ENCODE peak calls at places on chromosomes 6 and 20, in five cellular contexts. One of them, this sample, is unnamed. For H3K4me1, the result is how much of the 10 kb centered on the place peaks cover.

GRCh38 chr20:23147964-23148720 is 62.0 kb upstream of the CD93 start:
- DNase-seq in stomach: peak
- DNase-seq in adrenal gland: peak
- DNase-seq in heart left ventricle: no peak
- DNase-seq in ovary: no peak
- DNase-seq in this sample: no peak

GRCh38 chr6:159981591-159982245 is 12.8 kb downstream of the IGF2R start:
- DNase-seq in stomach: peak
- DNase-seq in adrenal gland: peak
- DNase-seq in heart left ventricle: no peak
- DNase-seq in ovary: no peak
- DNase-seq in this sample: peak

GRCh38 chr20:52103469-52103910 is 88.1 kb downstream of the ZFP64 start:
- DNase-seq in stomach: no peak
- DNase-seq in adrenal gland: no peak
- DNase-seq in heart left ventricle: no peak
- DNase-seq in ovary: no peak
- DNase-seq in this sample: no peak

GRCh38 chr6:35728663-35729348 is 8.0 kb upstream of the ARMC12 start:
- DNase-seq in stomach: peak
- DNase-seq in adrenal gland: peak
- DNase-seq in heart left ventricle: peak
- DNase-seq in ovary: peak
- DNase-seq in this sample: peak

GRCh38 chr6:136188492-136188891 is 61.6 kb downstream of the MTFR2 start:
- DNase-seq in stomach: no peak
- DNase-seq in adrenal gland: no peak
- DNase-seq in heart left ventricle: no peak
- DNase-seq in ovary: no peak
- DNase-seq in this sample: no peak

GRCh38 chr20:1697592-1697991 is 40.0 kb upstream of the SIRPG start:
- DNase-seq in stomach: no peak
- DNase-seq in adrenal gland: no peak
- DNase-seq in heart left ventricle: no peak
- DNase-seq in ovary: no peak
- DNase-seq in this sample: no peak

GRCh38 chr20:48349673-48350072 is 478.1 kb downstream of the PREX1 start:
- DNase-seq in stomach: no peak
- DNase-seq in adrenal gland: no peak
- DNase-seq in heart left ventricle: no peak
- DNase-seq in ovary: no peak
- DNase-seq in this sample: no peak

GRCh38 chr6:93575495-93575894 is 156.1 kb upstream of the EPHA7 start:
- DNase-seq in stomach: no peak
- DNase-seq in adrenal gland: no peak
- DNase-seq in heart left ventricle: no peak
- DNase-seq in ovary: no peak
- DNase-seq in this sample: no peak

DNA sequence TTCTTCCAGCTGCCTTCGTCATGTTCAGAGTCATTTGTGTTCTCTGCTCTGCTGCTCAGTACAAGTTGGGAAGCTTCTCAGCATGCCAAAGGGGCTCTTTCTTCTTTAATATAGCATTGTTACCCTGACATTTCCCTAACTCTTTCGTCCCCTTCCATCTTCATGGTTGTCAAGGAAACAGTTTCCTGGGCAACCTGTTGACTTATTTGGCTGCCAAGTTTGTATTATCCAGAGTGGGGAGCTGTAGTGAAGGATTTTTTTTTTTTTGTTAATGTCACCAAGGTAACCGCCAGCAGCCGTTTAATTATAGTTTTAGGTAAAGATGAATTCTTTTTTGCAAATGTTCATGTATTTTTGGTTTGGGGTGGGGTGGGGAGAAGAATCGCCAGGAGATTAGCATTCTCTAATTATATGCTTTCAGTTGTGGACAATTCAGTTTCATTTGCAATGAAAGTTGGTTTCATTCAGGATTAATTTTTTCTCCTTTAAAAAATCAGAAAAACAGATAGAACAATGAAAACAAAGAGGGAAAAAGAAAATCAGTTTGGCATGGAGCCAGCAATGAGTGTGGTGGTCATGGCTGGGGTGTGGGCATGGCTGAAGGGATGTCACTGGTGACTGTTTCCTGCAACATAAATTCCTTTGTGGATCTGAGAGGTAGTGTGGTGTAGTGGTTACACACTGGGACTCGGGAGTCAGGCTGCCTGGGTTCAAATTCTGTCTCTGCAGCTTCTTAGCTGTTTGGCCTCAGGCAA is 73.0 kb upstream of the KCNG1 start:
- DNase-seq in stomach: no peak
- DNase-seq in adrenal gland: no peak
- DNase-seq in heart left ventricle: no peak
- DNase-seq in ovary: no peak
- DNase-seq in this sample: peak
- H3K4me1 ChIP-seq in stomach: under half
- H3K4me1 ChIP-seq in adrenal gland: under half
- H3K4me1 ChIP-seq in heart left ventricle: under half
- H3K4me1 ChIP-seq in ovary: under half
- H3K4me1 ChIP-seq in this sample: under half

GRCh38 chr20:17995967-17996819 is 27.4 kb downstream of the MGME1 start:
- DNase-seq in stomach: no peak
- DNase-seq in adrenal gland: peak
- DNase-seq in heart left ventricle: no peak
- DNase-seq in ovary: peak
- DNase-seq in this sample: peak
- TF ChIP-seq POLR2A in stomach: no peak
- TF ChIP-seq POLR2A in adrenal gland: no peak
- TF ChIP-seq POLR2A in heart left ventricle: no peak
- TF ChIP-seq POLR2A in ovary: no peak
- TF ChIP-seq POLR2A in this sample: no peak

GRCh38 chr6:117142145-117142544 is 123.2 kb upstream of the VGLL2 start:
- DNase-seq in stomach: no peak
- DNase-seq in adrenal gland: no peak
- DNase-seq in heart left ventricle: no peak
- DNase-seq in ovary: no peak
- DNase-seq in this sample: no peak

GRCh38 chr6:117138920-117139319 is 126.4 kb upstream of the VGLL2 start:
- DNase-seq in stomach: no peak
- DNase-seq in adrenal gland: no peak
- DNase-seq in heart left ventricle: no peak
- DNase-seq in ovary: no peak
- DNase-seq in this sample: no peak

GRCh38 chr6:117145940-117146339 is 119.4 kb upstream of the VGLL2 start:
- DNase-seq in stomach: no peak
- DNase-seq in adrenal gland: no peak
- DNase-seq in heart left ventricle: no peak
- DNase-seq in ovary: no peak
- DNase-seq in this sample: no peak

GRCh38 chr6:117143647-117144046 is 121.7 kb upstream of the VGLL2 start:
- DNase-seq in stomach: no peak
- DNase-seq in adrenal gland: no peak
- DNase-seq in heart left ventricle: no peak
- DNase-seq in ovary: no peak
- DNase-seq in this sample: no peak

DNA sequence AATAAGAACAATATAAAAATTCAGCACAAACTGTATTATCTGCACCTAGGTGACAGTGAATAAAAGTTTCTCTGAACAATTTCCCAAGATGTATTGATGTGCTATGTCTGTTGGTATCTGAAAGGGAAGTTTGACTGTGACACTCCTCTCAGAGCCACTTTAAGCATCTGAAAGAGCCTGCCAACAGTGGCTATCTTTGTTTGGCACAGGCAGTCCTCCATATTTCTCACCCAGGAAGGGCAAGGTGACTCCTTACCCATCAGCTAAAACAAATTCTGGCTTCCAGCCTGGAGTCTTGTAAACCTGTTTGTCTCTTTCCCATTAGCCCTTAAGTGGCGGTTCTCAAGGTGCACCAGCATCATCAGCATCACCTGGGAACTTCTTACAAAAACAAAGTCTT is 122.4 kb upstream of the VGLL2 start:
- DNase-seq in stomach: no peak
- DNase-seq in adrenal gland: no peak
- DNase-seq in heart left ventricle: no peak
- DNase-seq in ovary: no peak
- DNase-seq in this sample: no peak
- H3K4me1 ChIP-seq in stomach: under half
- H3K4me1 ChIP-seq in adrenal gland: under half
- H3K4me1 ChIP-seq in heart left ventricle: under half
- H3K4me1 ChIP-seq in ovary: under half
- H3K4me1 ChIP-seq in this sample: under half

GRCh38 chr6:7910654-7911344 is at the start of gene TXNDC5:
- DNase-seq in stomach: peak
- DNase-seq in adrenal gland: peak
- DNase-seq in heart left ventricle: peak
- DNase-seq in ovary: peak
- DNase-seq in this sample: peak
- TF ChIP-seq POLR2A in stomach: no peak
- TF ChIP-seq POLR2A in adrenal gland: peak
- TF ChIP-seq POLR2A in heart left ventricle: no peak
- TF ChIP-seq POLR2A in ovary: no peak
- TF ChIP-seq POLR2A in this sample: no peak

GRCh38 chr6:112225691-112226090 is 28.7 kb downstream of the LAMA4 start:
- DNase-seq in stomach: no peak
- DNase-seq in adrenal gland: no peak
- DNase-seq in heart left ventricle: no peak
- DNase-seq in ovary: no peak
- DNase-seq in this sample: no peak
- H3K4me1 ChIP-seq in stomach: half or more
- H3K4me1 ChIP-seq in adrenal gland: under half
- H3K4me1 ChIP-seq in heart left ventricle: half or more
- H3K4me1 ChIP-seq in ovary: under half
- H3K4me1 ChIP-seq in this sample: under half

DNA sequence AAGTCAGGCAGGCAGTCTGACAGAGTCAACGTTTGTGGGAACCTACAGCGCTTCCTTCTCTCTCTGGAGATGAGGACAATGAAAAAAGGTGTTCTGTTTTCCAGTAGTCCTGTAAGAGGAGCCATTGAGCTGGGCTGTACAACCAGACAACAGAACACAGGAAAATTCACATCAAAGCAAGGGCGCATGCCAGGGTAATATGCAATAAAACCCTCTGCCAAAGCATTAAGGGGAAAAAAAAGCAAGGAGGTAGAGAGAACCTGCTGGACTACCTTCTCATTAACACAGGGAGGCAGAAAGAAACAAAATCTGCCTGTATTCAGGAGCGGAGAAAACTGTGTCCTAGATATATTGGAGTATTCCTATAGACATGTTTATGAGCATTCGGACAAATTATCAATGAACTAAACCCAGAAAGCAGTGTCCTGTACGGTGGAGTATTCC is 1.3 kb downstream of the RNF24 start:
- DNase-seq in stomach: peak
- DNase-seq in adrenal gland: peak
- DNase-seq in heart left ventricle: no peak
- DNase-seq in ovary: no peak
- DNase-seq in this sample: no peak
- TF ChIP-seq POLR2A in stomach: no peak
- TF ChIP-seq POLR2A in adrenal gland: no peak
- TF ChIP-seq POLR2A in heart left ventricle: no peak
- TF ChIP-seq POLR2A in ovary: no peak
- TF ChIP-seq POLR2A in this sample: no peak

DNA sequence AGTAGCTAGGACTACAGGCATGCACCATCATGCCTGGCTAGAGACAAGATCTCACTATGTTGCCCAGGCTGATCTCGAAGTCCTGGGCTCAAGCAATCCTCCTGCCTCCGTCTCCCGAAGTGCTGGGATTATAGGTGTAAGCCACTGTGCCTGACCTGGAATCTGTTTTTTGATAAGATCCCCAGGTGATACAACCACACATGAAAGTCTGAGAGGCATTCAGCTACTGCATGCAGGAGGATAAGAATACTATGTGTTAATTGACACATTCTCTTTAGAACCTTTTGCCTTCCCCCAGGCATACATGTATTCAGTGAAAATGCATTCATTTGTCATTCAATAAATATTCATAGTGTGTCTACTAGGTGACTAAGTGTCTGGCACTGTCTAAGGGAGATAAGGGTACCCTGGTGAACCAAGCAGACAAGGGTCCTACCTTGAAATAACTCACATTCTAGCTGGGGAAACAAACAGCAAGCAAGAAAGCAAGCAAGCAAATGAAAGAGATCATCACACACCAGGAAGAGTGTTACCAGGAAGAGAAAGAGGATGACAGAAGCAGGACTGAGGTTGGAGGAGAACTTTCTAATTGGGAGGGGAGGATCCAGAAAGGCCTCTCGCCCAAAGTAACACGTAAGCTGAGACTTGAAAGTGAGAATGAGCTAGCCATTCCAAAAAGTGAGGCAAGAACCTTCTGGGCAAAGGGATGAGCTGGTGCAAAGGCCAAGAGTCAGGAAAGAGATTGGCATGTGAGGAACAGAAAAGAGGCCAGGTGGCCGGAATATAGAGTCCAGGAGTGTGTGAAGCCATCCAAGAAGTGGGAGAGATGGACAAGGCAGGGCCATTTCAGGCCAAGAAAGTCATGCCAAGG is 6.5 kb downstream of the GFOD1 start:
- DNase-seq in stomach: no peak
- DNase-seq in adrenal gland: no peak
- DNase-seq in heart left ventricle: no peak
- DNase-seq in ovary: no peak
- DNase-seq in this sample: no peak
- H3K4me1 ChIP-seq in stomach: half or more
- H3K4me1 ChIP-seq in adrenal gland: under half
- H3K4me1 ChIP-seq in heart left ventricle: half or more
- H3K4me1 ChIP-seq in ovary: under half
- H3K4me1 ChIP-seq in this sample: half or more

GRCh38 chr6:37819802-37820712 is 530 bp downstream of the ZFAND3 start:
- DNase-seq in stomach: peak
- DNase-seq in adrenal gland: peak
- DNase-seq in heart left ventricle: peak
- DNase-seq in ovary: peak
- DNase-seq in this sample: peak

GRCh38 chr6:37819177-37819801 is at the start of gene ZFAND3:
- DNase-seq in stomach: peak
- DNase-seq in adrenal gland: peak
- DNase-seq in heart left ventricle: peak
- DNase-seq in ovary: peak
- DNase-seq in this sample: peak

GRCh38 chr6:37820713-37821069 is 1.2 kb downstream of the ZFAND3 start:
- DNase-seq in stomach: no peak
- DNase-seq in adrenal gland: no peak
- DNase-seq in heart left ventricle: no peak
- DNase-seq in ovary: no peak
- DNase-seq in this sample: no peak

GRCh38 chr6:37816599-37817375 is 2.7 kb upstream of the ZFAND3 start:
- DNase-seq in stomach: no peak
- DNase-seq in adrenal gland: no peak
- DNase-seq in heart left ventricle: no peak
- DNase-seq in ovary: no peak
- DNase-seq in this sample: no peak

GRCh38 chr6:37818536-37819176 is 871 bp upstream of the ZFAND3 start:
- DNase-seq in stomach: peak
- DNase-seq in adrenal gland: peak
- DNase-seq in heart left ventricle: peak
- DNase-seq in ovary: peak
- DNase-seq in this sample: peak
- TF ChIP-seq POLR2A in stomach: no peak
- TF ChIP-seq POLR2A in adrenal gland: peak
- TF ChIP-seq POLR2A in heart left ventricle: no peak
- TF ChIP-seq POLR2A in ovary: peak
- TF ChIP-seq POLR2A in this sample: peak